ENCODE peak calls at places on chromosomes 4 and X, in eight cellular contexts. One of them, this sample, is unnamed.

GRCh38 chr4:156781852-156782251 is 189.7 kb downstream of the PDGFC start:
- DNase-seq in mesendoderm: no peak
- DNase-seq in fibroblast of lung: peak; percentile 75
- DNase-seq in HepG2: no peak
- DNase-seq in neural progenitor cell: no peak
- DNase-seq in neuronal stem cell: no peak
- DNase-seq in kidney: no peak
- DNase-seq in endodermal cell: no peak
- DNase-seq in this sample: no peak

GRCh38 chr4:62324215-62324614 is 1124.1 kb downstream of the ADGRL3 start:
- DNase-seq in mesendoderm: no peak
- DNase-seq in fibroblast of lung: peak; percentile 4
- DNase-seq in HepG2: no peak
- DNase-seq in neural progenitor cell: no peak
- DNase-seq in neuronal stem cell: no peak
- DNase-seq in kidney: no peak
- DNase-seq in endodermal cell: no peak
- DNase-seq in this sample: peak; percentile 5

GRCh38 chr4:3240936-3241522 is 7.9 kb upstream of the MSANTD1 start:
- DNase-seq in mesendoderm: no peak
- DNase-seq in fibroblast of lung: no peak
- DNase-seq in HepG2: no peak
- DNase-seq in neural progenitor cell: no peak
- DNase-seq in neuronal stem cell: no peak
- DNase-seq in kidney: no peak
- DNase-seq in endodermal cell: no peak
- DNase-seq in this sample: no peak

GRCh38 chrX:147848543-147849448 is 62.9 kb upstream of the FMR1 start:
- DNase-seq in mesendoderm: peak; percentile 4
- DNase-seq in fibroblast of lung: no peak
- DNase-seq in HepG2: no peak
- DNase-seq in neural progenitor cell: no peak
- DNase-seq in neuronal stem cell: no peak
- DNase-seq in kidney: no peak
- DNase-seq in endodermal cell: no peak
- DNase-seq in this sample: no peak

GRCh38 chrX:47613082-47613481 is 6.6 kb downstream of the SYN1 start:
- DNase-seq in mesendoderm: no peak
- DNase-seq in fibroblast of lung: no peak
- DNase-seq in HepG2: no peak
- DNase-seq in neural progenitor cell: no peak
- DNase-seq in neuronal stem cell: no peak
- DNase-seq in kidney: no peak
- DNase-seq in endodermal cell: no peak
- DNase-seq in this sample: no peak

GRCh38 chrX:150314186-150314585 is 48.9 kb upstream of the MAMLD1 start:
- DNase-seq in mesendoderm: no peak
- DNase-seq in fibroblast of lung: no peak
- DNase-seq in HepG2: no peak
- DNase-seq in neural progenitor cell: no peak
- DNase-seq in neuronal stem cell: no peak
- DNase-seq in kidney: no peak
- DNase-seq in endodermal cell: no peak
- DNase-seq in this sample: no peak

GRCh38 chrX:1421433-1422134 is 29.7 kb upstream of the SLC25A6 start:
- DNase-seq in mesendoderm: no peak
- DNase-seq in fibroblast of lung: no peak
- DNase-seq in HepG2: no peak
- DNase-seq in neural progenitor cell: no peak
- DNase-seq in neuronal stem cell: no peak
- DNase-seq in kidney: peak; percentile 35
- DNase-seq in endodermal cell: no peak
- DNase-seq in this sample: no peak

GRCh38 chrX:137930562-137930961 is 364.6 kb downstream of the ZIC3 start:
- DNase-seq in mesendoderm: no peak
- DNase-seq in fibroblast of lung: no peak
- DNase-seq in HepG2: no peak
- DNase-seq in neural progenitor cell: no peak
- DNase-seq in neuronal stem cell: no peak
- DNase-seq in kidney: no peak
- DNase-seq in endodermal cell: no peak
- DNase-seq in this sample: no peak

GRCh38 chrX:134725103-134725690 is 66.9 kb upstream of the PLAC1 start:
- DNase-seq in mesendoderm: no peak
- DNase-seq in fibroblast of lung: no peak
- DNase-seq in HepG2: no peak
- DNase-seq in neural progenitor cell: no peak
- DNase-seq in neuronal stem cell: no peak
- DNase-seq in kidney: no peak
- DNase-seq in endodermal cell: no peak
- DNase-seq in this sample: no peak

GRCh38 chr4:8607603-8608481 is 15.3 kb downstream of the CPZ start:
- DNase-seq in mesendoderm: peak; percentile 62
- DNase-seq in fibroblast of lung: no peak
- DNase-seq in HepG2: no peak
- DNase-seq in neural progenitor cell: peak; percentile 84
- DNase-seq in neuronal stem cell: peak; percentile 70
- DNase-seq in kidney: no peak
- DNase-seq in endodermal cell: peak; percentile 95
- DNase-seq in this sample: peak; percentile 63

GRCh38 chrX:131060147-131060546 is 2.0 kb downstream of the ARHGAP36 start:
- DNase-seq in mesendoderm: no peak
- DNase-seq in fibroblast of lung: no peak
- DNase-seq in HepG2: no peak
- DNase-seq in neural progenitor cell: no peak
- DNase-seq in neuronal stem cell: no peak
- DNase-seq in kidney: no peak
- DNase-seq in endodermal cell: no peak
- DNase-seq in this sample: no peak

GRCh38 chr4:113604955-113605354 is 156.6 kb downstream of the CAMK2D start:
- DNase-seq in mesendoderm: no peak
- DNase-seq in fibroblast of lung: no peak
- DNase-seq in HepG2: no peak
- DNase-seq in neural progenitor cell: no peak
- DNase-seq in neuronal stem cell: no peak
- DNase-seq in kidney: no peak
- DNase-seq in endodermal cell: no peak
- DNase-seq in this sample: no peak

GRCh38 chrX:13898084-13898483 is 81.2 kb upstream of the GPM6B start:
- DNase-seq in mesendoderm: peak; percentile 79
- DNase-seq in fibroblast of lung: no peak
- DNase-seq in HepG2: no peak
- DNase-seq in neural progenitor cell: peak; percentile 27
- DNase-seq in neuronal stem cell: no peak
- DNase-seq in kidney: no peak
- DNase-seq in endodermal cell: peak; percentile 64
- DNase-seq in this sample: peak; percentile 23

GRCh38 chrX:7552758-7553157 is 290.2 kb upstream of the VCX start:
- DNase-seq in mesendoderm: peak; percentile 9
- DNase-seq in fibroblast of lung: no peak
- DNase-seq in HepG2: no peak
- DNase-seq in neural progenitor cell: no peak
- DNase-seq in neuronal stem cell: no peak
- DNase-seq in kidney: no peak
- DNase-seq in endodermal cell: no peak
- DNase-seq in this sample: peak; percentile 4

GRCh38 chr4:5069916-5070315 is 18.6 kb downstream of the STK32B start:
- DNase-seq in mesendoderm: no peak
- DNase-seq in fibroblast of lung: no peak
- DNase-seq in HepG2: no peak
- DNase-seq in neural progenitor cell: no peak
- DNase-seq in neuronal stem cell: no peak
- DNase-seq in kidney: no peak
- DNase-seq in endodermal cell: no peak
- DNase-seq in this sample: no peak

GRCh38 chr4:150546286-150546685 is 35.7 kb upstream of the MAB21L2 start:
- DNase-seq in mesendoderm: peak; percentile 27
- DNase-seq in fibroblast of lung: no peak
- DNase-seq in HepG2: no peak
- DNase-seq in neural progenitor cell: peak; percentile 83
- DNase-seq in neuronal stem cell: peak; percentile 69
- DNase-seq in kidney: no peak
- DNase-seq in endodermal cell: no peak
- DNase-seq in this sample: no peak

GRCh38 chr4:56863441-56864129 is 42.1 kb upstream of the SPINK2 start:
- DNase-seq in mesendoderm: no peak
- DNase-seq in fibroblast of lung: peak; percentile 48
- DNase-seq in HepG2: no peak
- DNase-seq in neural progenitor cell: no peak
- DNase-seq in neuronal stem cell: no peak
- DNase-seq in kidney: no peak
- DNase-seq in endodermal cell: no peak
- DNase-seq in this sample: no peak

GRCh38 chr4:76622126-76622525 is 187.1 kb downstream of the SHROOM3 start:
- DNase-seq in mesendoderm: no peak
- DNase-seq in fibroblast of lung: peak; percentile 49
- DNase-seq in HepG2: no peak
- DNase-seq in neural progenitor cell: no peak
- DNase-seq in neuronal stem cell: no peak
- DNase-seq in kidney: no peak
- DNase-seq in endodermal cell: no peak
- DNase-seq in this sample: peak; percentile 37

GRCh38 chrX:139933904-139934303 is 1.1 kb upstream of the ATP11C start:
- DNase-seq in mesendoderm: no peak
- DNase-seq in fibroblast of lung: no peak
- DNase-seq in HepG2: peak; percentile 52
- DNase-seq in neural progenitor cell: no peak
- DNase-seq in neuronal stem cell: no peak
- DNase-seq in kidney: no peak
- DNase-seq in endodermal cell: no peak
- DNase-seq in this sample: no peak

GRCh38 chrX:147191361-147191760 is 376.8 kb upstream of the CXorf51A start:
- DNase-seq in mesendoderm: no peak
- DNase-seq in fibroblast of lung: no peak
- DNase-seq in HepG2: no peak
- DNase-seq in neural progenitor cell: no peak
- DNase-seq in neuronal stem cell: no peak
- DNase-seq in kidney: no peak
- DNase-seq in endodermal cell: no peak
- DNase-seq in this sample: no peak

GRCh38 chr4:17276821-17277220 is 235.1 kb downstream of the QDPR start:
- DNase-seq in mesendoderm: peak; percentile 44
- DNase-seq in fibroblast of lung: peak; percentile 66
- DNase-seq in HepG2: no peak
- DNase-seq in neural progenitor cell: no peak
- DNase-seq in neuronal stem cell: no peak
- DNase-seq in kidney: peak; percentile 74
- DNase-seq in endodermal cell: no peak
- DNase-seq in this sample: peak; percentile 58

GRCh38 chrX:107744868-107745267 is 30.7 kb downstream of the TSC22D3 start:
- DNase-seq in mesendoderm: no peak
- DNase-seq in fibroblast of lung: no peak
- DNase-seq in HepG2: no peak
- DNase-seq in neural progenitor cell: no peak
- DNase-seq in neuronal stem cell: no peak
- DNase-seq in kidney: no peak
- DNase-seq in endodermal cell: no peak
- DNase-seq in this sample: no peak

GRCh38 chr4:7630559-7631287 is 196.0 kb upstream of the PSAPL1 start:
- DNase-seq in mesendoderm: no peak
- DNase-seq in fibroblast of lung: peak; percentile 93
- DNase-seq in HepG2: peak; percentile 79
- DNase-seq in neural progenitor cell: no peak
- DNase-seq in neuronal stem cell: no peak
- DNase-seq in kidney: peak; percentile 23
- DNase-seq in endodermal cell: no peak
- DNase-seq in this sample: peak; percentile 84

GRCh38 chr4:110183643-110184042 is 14.8 kb downstream of the ELOVL6 start:
- DNase-seq in mesendoderm: peak; percentile 48
- DNase-seq in fibroblast of lung: no peak
- DNase-seq in HepG2: no peak
- DNase-seq in neural progenitor cell: peak; percentile 57
- DNase-seq in neuronal stem cell: no peak
- DNase-seq in kidney: no peak
- DNase-seq in endodermal cell: no peak
- DNase-seq in this sample: no peak

GRCh38 chr4:125021189-125021588 is 293.6 kb upstream of the FAT4 start:
- DNase-seq in mesendoderm: no peak
- DNase-seq in fibroblast of lung: no peak
- DNase-seq in HepG2: no peak
- DNase-seq in neural progenitor cell: no peak
- DNase-seq in neuronal stem cell: no peak
- DNase-seq in kidney: no peak
- DNase-seq in endodermal cell: no peak
- DNase-seq in this sample: no peak

GRCh38 chrX:111585337-111585736 is 73.9 kb downstream of the SERTM2 start:
- DNase-seq in mesendoderm: peak; percentile 31
- DNase-seq in fibroblast of lung: no peak
- DNase-seq in HepG2: no peak
- DNase-seq in neural progenitor cell: peak; percentile 56
- DNase-seq in neuronal stem cell: peak; percentile 12
- DNase-seq in kidney: no peak
- DNase-seq in endodermal cell: peak; percentile 46
- DNase-seq in this sample: no peak
- H3K9ac ChIP-seq in mesendoderm: no peak overlapping the region
- H3K9ac ChIP-seq in fibroblast of lung: no peak overlapping the region
- H3K9ac ChIP-seq in HepG2: no peak overlapping the region
- H3K9ac ChIP-seq in neural progenitor cell: no peak overlapping the region
- H3K9ac ChIP-seq in neuronal stem cell: no peak overlapping the region
- H3K9ac ChIP-seq in kidney: no peak overlapping the region
- H3K9ac ChIP-seq in endodermal cell: no peak overlapping the region
- H3K9ac ChIP-seq in this sample: no peak overlapping the region

DNA sequence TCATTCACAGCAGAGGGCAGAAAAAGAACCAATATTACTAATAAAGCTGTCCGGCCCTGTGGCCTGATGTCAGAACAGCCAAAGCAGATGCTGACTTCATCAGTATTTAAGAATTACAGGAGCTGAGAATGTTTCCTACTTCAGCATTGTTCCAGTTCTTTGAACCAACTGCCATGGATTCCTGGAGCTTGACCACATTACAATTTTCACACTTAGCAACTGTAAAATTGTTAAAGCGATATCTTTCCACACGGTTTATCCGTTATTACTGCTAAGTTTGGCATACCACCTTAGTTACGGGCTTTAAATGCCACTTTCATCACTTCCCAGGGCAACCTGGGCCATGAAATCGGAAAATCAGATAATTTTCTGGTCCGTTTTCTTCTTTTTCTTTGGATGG is 118.2 kb downstream of the EPHA5 start:
- DNase-seq in mesendoderm: no peak
- DNase-seq in fibroblast of lung: peak; percentile 18
- DNase-seq in HepG2: no peak
- DNase-seq in neural progenitor cell: peak; percentile 5
- DNase-seq in neuronal stem cell: no peak
- DNase-seq in kidney: no peak
- DNase-seq in endodermal cell: no peak
- DNase-seq in this sample: no peak
- H3K9ac ChIP-seq in mesendoderm: no peak overlapping the region
- H3K9ac ChIP-seq in fibroblast of lung: no peak overlapping the region
- H3K9ac ChIP-seq in HepG2: no peak overlapping the region
- H3K9ac ChIP-seq in neural progenitor cell: no peak overlapping the region
- H3K9ac ChIP-seq in neuronal stem cell: no peak overlapping the region
- H3K9ac ChIP-seq in kidney: no peak overlapping the region
- H3K9ac ChIP-seq in endodermal cell: no peak overlapping the region
- H3K9ac ChIP-seq in this sample: no peak overlapping the region

GRCh38 chrX:73581002-73581628 is 18.1 kb downstream of the CHIC1 start:
- DNase-seq in mesendoderm: no peak
- DNase-seq in fibroblast of lung: no peak
- DNase-seq in HepG2: no peak
- DNase-seq in neural progenitor cell: no peak
- DNase-seq in neuronal stem cell: no peak
- DNase-seq in kidney: no peak
- DNase-seq in endodermal cell: no peak
- DNase-seq in this sample: no peak
- H3K9ac ChIP-seq in mesendoderm: no peak overlapping the region
- H3K9ac ChIP-seq in fibroblast of lung: no peak overlapping the region
- H3K9ac ChIP-seq in HepG2: no peak overlapping the region
- H3K9ac ChIP-seq in neural progenitor cell: no peak overlapping the region
- H3K9ac ChIP-seq in neuronal stem cell: no peak overlapping the region
- H3K9ac ChIP-seq in kidney: no peak overlapping the region
- H3K9ac ChIP-seq in endodermal cell: no peak overlapping the region
- H3K9ac ChIP-seq in this sample: no peak overlapping the region

GRCh38 chrX:97563531-97564133 is 679.9 kb downstream of the RPA4 start:
- DNase-seq in mesendoderm: no peak
- DNase-seq in fibroblast of lung: peak; percentile 69
- DNase-seq in HepG2: peak; percentile 9
- DNase-seq in neural progenitor cell: no peak
- DNase-seq in neuronal stem cell: no peak
- DNase-seq in kidney: peak; percentile 37
- DNase-seq in endodermal cell: no peak
- DNase-seq in this sample: peak; percentile 80
- H3K9ac ChIP-seq in mesendoderm: no peak overlapping the region
- H3K9ac ChIP-seq in fibroblast of lung: peak overlapping the region; percentile 20
- H3K9ac ChIP-seq in HepG2: peak overlapping the region; percentile 23
- H3K9ac ChIP-seq in neural progenitor cell: no peak overlapping the region
- H3K9ac ChIP-seq in neuronal stem cell: no peak overlapping the region
- H3K9ac ChIP-seq in kidney: no peak overlapping the region
- H3K9ac ChIP-seq in endodermal cell: no peak overlapping the region
- H3K9ac ChIP-seq in this sample: peak overlapping the region; percentile 70

This sample was measured in adipocyte.